ENCODE peak calls at places on chromosomes 2 and 18, in seven cellular contexts. J, T, X, W, Y, B and V are unnamed samples.

GRCh38 chr2:202373490-202373889 is 2.6 kb upstream of the BMPR2 start:
- DNase-seq in J (no peak), T (no peak), X (no peak), W (no peak), Y (no peak), B (no peak), V (no peak)

GRCh38 chr18:52677991-52678390 is 338.0 kb downstream of the DCC start:
- DNase-seq in J (no peak), T (no peak), X (no peak), W (no peak), Y (no peak), B (no peak), V (no peak)

GRCh38 chr18:35215026-35215425 is 25.8 kb upstream of the ZNF397 start:
- DNase-seq in J (no peak), T (no peak), X (no peak), W (no peak), Y (no peak), B (no peak), V (no peak)

GRCh38 chr2:1675633-1676032 is 68.7 kb downstream of the PXDN start:
- DNase-seq in J (peak), T (peak), X (no peak), W (peak), Y (peak), B (no peak), V (peak)

GRCh38 chr2:191696001-191696400 is 18.1 kb downstream of the NABP1 start:
- DNase-seq in J (no peak), T (peak), X (no peak), W (no peak), Y (peak), B (no peak), V (no peak)

GRCh38 chr2:96532641-96533291 is 3.8 kb upstream of the ARID5A start:
- DNase-seq in J (no peak), T (no peak), X (no peak), W (no peak), Y (no peak), B (no peak), V (no peak)

GRCh38 chr2:193868833-193869232 is 1674.1 kb upstream of the TMEFF2 start:
- DNase-seq in J (no peak), T (no peak), X (no peak), W (no peak), Y (no peak), B (no peak), V (no peak)

GRCh38 chr2:162092656-162093556 is 18.9 kb upstream of the DPP4 start:
- DNase-seq in J (no peak), T (no peak), X (no peak), W (peak), Y (peak), B (no peak), V (peak)

GRCh38 chr2:105785095-105785847 is 40.6 kb downstream of the NCK2 start:
- DNase-seq in J (no peak), T (no peak), X (no peak), W (no peak), Y (no peak), B (no peak), V (no peak)

GRCh38 chr2:108106746-108107145 is 120.4 kb downstream of the SLC5A7 start:
- DNase-seq in J (no peak), T (no peak), X (no peak), W (no peak), Y (no peak), B (no peak), V (no peak)

GRCh38 chr18:25587545-25587944 is 235.6 kb upstream of the ZNF521 start:
- DNase-seq in J (no peak), T (no peak), X (no peak), W (no peak), Y (no peak), B (no peak), V (no peak)

GRCh38 chr2:27806311-27807059 is 35.0 kb downstream of the MRPL33 start:
- DNase-seq in J (no peak), T (no peak), X (no peak), W (no peak), Y (no peak), B (no peak), V (no peak)

GRCh38 chr18:78080761-78081160 is 831.1 kb downstream of the GALR1 start:
- DNase-seq in J (no peak), T (no peak), X (no peak), W (no peak), Y (no peak), B (no peak), V (no peak)

GRCh38 chr2:74835831-74836674 is 2.1 kb downstream of the HK2 start:
- DNase-seq in J (peak), T (peak), X (no peak), W (no peak), Y (no peak), B (no peak), V (no peak)

GRCh38 chr18:31546476-31546875 is 45.2 kb upstream of the TTR start:
- DNase-seq in J (no peak), T (no peak), X (no peak), W (no peak), Y (no peak), B (no peak), V (no peak)

GRCh38 chr2:71864085-71864484 is 283.6 kb downstream of the CYP26B1 start:
- DNase-seq in J (no peak), T (no peak), X (no peak), W (no peak), Y (no peak), B (no peak), V (no peak)

GRCh38 chr2:109109342-109109741 is 19.7 kb upstream of the SH3RF3 start:
- DNase-seq in J (no peak), T (no peak), X (no peak), W (no peak), Y (no peak), B (no peak), V (no peak)

GRCh38 chr2:167406558-167406957 is 518.3 kb downstream of the XIRP2 start:
- DNase-seq in J (no peak), T (peak), X (no peak), W (no peak), Y (no peak), B (no peak), V (no peak)